ENCODE peak calls at places on chromosomes 5 and 9, in five cellular contexts. E, J, X, Y and O are unnamed samples.

GRCh38 chr9:108603141-108603540 is 252.6 kb downstream of the ACTL7B start:
- DNase-seq in E (no peak), J (no peak), X (no peak), Y (peak), O (no peak)

GRCh38 chr5:34685485-34686197 is 29.5 kb downstream of the RAI14 start:
- DNase-seq in E (peak), J (no peak), X (no peak), Y (no peak), O (no peak)

GRCh38 chr9:122087406-122088200 is 5.5 kb downstream of the TTLL11 start:
- DNase-seq in E (peak), J (no peak), X (no peak), Y (no peak), O (no peak)

GRCh38 chr5:32814620-32815019 is 103.5 kb downstream of the NPR3 start:
- DNase-seq in E (peak), J (no peak), X (no peak), Y (no peak), O (no peak)

GRCh38 chr5:72569423-72569939 is 62.3 kb upstream of the ZNF366 start:
- DNase-seq in E (no peak), J (no peak), X (no peak), Y (no peak), O (no peak)

GRCh38 chr5:37991267-37991902 is 151.5 kb upstream of the GDNF start:
- DNase-seq in E (no peak), J (no peak), X (no peak), Y (peak), O (no peak)

GRCh38 chr9:134635431-134636141 is 6.0 kb upstream of the COL5A1 start:
- DNase-seq in E (no peak), J (no peak), X (no peak), Y (peak), O (no peak)

GRCh38 chr5:88833371-88834107 is 49.4 kb downstream of the MEF2C start:
- DNase-seq in E (peak), J (peak), X (no peak), Y (peak), O (peak)

GRCh38 chr5:13932561-13932960 is 11.9 kb downstream of the DNAH5 start:
- DNase-seq in E (no peak), J (no peak), X (no peak), Y (no peak), O (no peak)

DNA sequence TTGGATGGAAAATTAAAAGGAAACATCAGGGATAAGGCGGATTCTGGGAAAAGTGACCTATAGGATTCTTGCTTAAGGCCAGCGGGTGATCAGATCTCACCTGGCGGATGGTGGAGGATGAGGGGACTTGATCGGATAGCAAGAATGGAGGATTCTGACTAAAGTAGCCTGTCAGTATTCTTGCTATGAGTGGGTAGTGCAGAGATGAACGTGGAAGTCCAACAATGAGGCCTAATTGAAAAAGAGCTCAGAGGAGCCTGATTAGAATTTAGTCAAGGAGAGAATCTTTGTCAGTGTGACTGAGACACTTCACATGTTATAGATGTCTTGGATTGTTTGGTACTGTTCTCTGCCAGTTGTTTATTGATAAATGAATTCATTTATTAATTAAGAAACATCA is 24.9 kb downstream of the CAST start:
- DNase-seq in E (no peak), J (no peak), X (no peak), Y (no peak), O (no peak)
- TF ChIP-seq POLR2A in E (no peak), J (no peak), X (no peak), Y (no peak), O (no peak)

GRCh38 chr9:71769175-71770165 is 1.2 kb upstream of the CEMIP2 start:
- DNase-seq in E (no peak), J (peak), X (peak), Y (peak), O (peak)
- TF ChIP-seq POLR2A in E (no peak), J (peak), X (no peak), Y (no peak), O (no peak)

GRCh38 chr5:154713615-154714125 is 41.5 kb upstream of the LARP1 start:
- DNase-seq in E (peak), J (peak), X (no peak), Y (no peak), O (no peak)
- TF ChIP-seq POLR2A in E (no peak), J (no peak), X (no peak), Y (no peak), O (no peak)

DNA sequence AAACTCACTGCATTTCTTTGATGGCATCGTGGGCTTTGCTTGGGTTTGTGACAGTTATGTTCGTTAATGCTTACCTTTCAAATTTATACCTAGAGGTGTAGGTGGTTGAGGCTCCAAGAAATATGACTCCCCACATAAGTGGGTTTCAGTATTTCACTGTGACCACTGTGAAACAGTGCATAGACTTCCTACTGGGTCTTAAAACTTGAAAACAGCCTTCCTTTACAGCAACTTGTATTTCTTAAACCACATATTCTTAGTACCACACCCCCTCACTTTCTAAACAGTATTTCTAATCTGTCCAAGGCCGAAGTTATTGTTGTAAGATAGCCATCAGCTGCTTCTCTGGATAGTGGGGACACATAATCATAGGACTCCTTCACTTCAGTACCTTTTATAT is 48.3 kb downstream of the TMEFF1 start:
- DNase-seq in E (no peak), J (no peak), X (no peak), Y (no peak), O (no peak)
- TF ChIP-seq POLR2A in E (no peak), J (no peak), X (no peak), Y (no peak), O (no peak)

DNA sequence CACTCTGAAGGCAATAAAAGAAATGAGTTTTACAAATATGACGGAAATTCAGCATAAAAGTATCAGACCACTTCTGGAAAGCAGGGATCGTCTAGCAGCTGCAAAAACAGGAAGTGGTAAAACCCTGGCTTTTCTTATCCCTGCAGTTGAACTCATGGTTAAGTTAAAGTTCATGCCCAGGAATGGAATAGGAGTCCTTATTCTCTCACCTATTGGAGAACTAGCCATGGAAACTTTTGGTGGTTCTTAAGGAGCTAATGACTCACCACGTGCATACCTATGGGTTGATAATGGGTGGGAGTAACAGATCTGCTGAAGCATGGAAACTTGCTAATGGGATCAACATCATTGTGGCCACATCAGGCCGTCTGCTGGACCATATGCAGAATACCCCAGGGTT is 93.5 kb upstream of the RGMB start:
- DNase-seq in E (peak), J (no peak), X (no peak), Y (no peak), O (no peak)
- TF ChIP-seq POLR2A in E (no peak), J (no peak), X (no peak), Y (no peak), O (no peak)